ENCODE peak calls at places on chromosomes 12 and 14, in ten cellular contexts. Y is Calu3, Z is neural crest cell, F is left ventricle myocardium inferior, V is GM13976, H is PC-3, G is bronchial epithelial cell, W is osteoblast, R is hepatocyte, L is tibial nerve. U is an unnamed sample.

GRCh38 chr12:94788298-94788697 is 137.9 kb upstream of the TMCC3 start:
- DNase-seq in Y (no peak), Z (no peak), F (no peak), V (no peak), H (no peak), G (no peak), W (no peak), R (no peak), L (no peak), U (no peak)

GRCh38 chr12:124147579-124147978 is 147.3 kb upstream of the RFLNA start:
- DNase-seq in Y (no peak), Z (no peak), F (no peak), V (peak), H (no peak), G (no peak), W (no peak), R (no peak), L (no peak), U (peak)

GRCh38 chr12:110649341-110649847 is 35.5 kb downstream of the TCTN1 start:
- DNase-seq in Y (no peak), Z (no peak), F (no peak), V (no peak), H (no peak), G (no peak), W (no peak), R (no peak), L (no peak), U (no peak)

GRCh38 chr14:42057176-42057575 is 450.5 kb downstream of the LRFN5 start:
- DNase-seq in Y (no peak), Z (no peak), F (no peak), V (no peak), H (no peak), G (no peak), W (no peak), R (peak), L (no peak), U (no peak)

GRCh38 chr12:39792938-39793337 is 173.3 kb upstream of the ABCD2 start:
- DNase-seq in Y (no peak), Z (no peak), F (no peak), V (no peak), H (no peak), G (no peak), W (no peak), R (no peak), L (no peak), U (no peak)

GRCh38 chr12:127381043-127381668 is 885.8 kb upstream of the TMEM132C start:
- DNase-seq in Y (peak), Z (peak), F (peak), V (peak), H (peak), G (no peak), W (peak), R (peak), L (no peak), U (peak)

GRCh38 chr12:116891019-116891418 is 9.8 kb upstream of the HRK start:
- DNase-seq in Y (no peak), Z (no peak), F (no peak), V (no peak), H (no peak), G (no peak), W (no peak), R (no peak), L (no peak), U (no peak)

GRCh38 chr12:93447555-93448265 is 6.0 kb upstream of the UBE2N start:
- DNase-seq in Y (no peak), Z (no peak), F (no peak), V (peak), H (no peak), G (no peak), W (peak), R (no peak), L (no peak), U (no peak)

GRCh38 chr12:2963154-2963759 is 4.1 kb downstream of the TEAD4 start:
- DNase-seq in Y (no peak), Z (no peak), F (no peak), V (no peak), H (no peak), G (no peak), W (peak), R (no peak), L (no peak), U (no peak)

GRCh38 chr14:82626156-82627055 is 1092.8 kb upstream of the SEL1L start:
- DNase-seq in Y (no peak), Z (no peak), F (no peak), V (no peak), H (no peak), G (no peak), W (no peak), R (no peak), L (no peak), U (no peak)

GRCh38 chr12:46900734-46901463 is 75.1 kb upstream of the SLC38A4 start:
- DNase-seq in Y (no peak), Z (no peak), F (no peak), V (no peak), H (no peak), G (no peak), W (no peak), R (no peak), L (no peak), U (no peak)

GRCh38 chr12:46896680-46897079 is 70.9 kb upstream of the SLC38A4 start:
- DNase-seq in Y (no peak), Z (no peak), F (no peak), V (no peak), H (no peak), G (no peak), W (no peak), R (no peak), L (no peak), U (no peak)

GRCh38 chr12:46895726-46896125 is 69.9 kb upstream of the SLC38A4 start:
- DNase-seq in Y (no peak), Z (no peak), F (no peak), V (no peak), H (no peak), G (peak), W (no peak), R (no peak), L (no peak), U (no peak)

GRCh38 chr12:46901464-46902205 is 75.8 kb upstream of the SLC38A4 start:
- DNase-seq in Y (no peak), Z (no peak), F (no peak), V (no peak), H (no peak), G (no peak), W (no peak), R (no peak), L (no peak), U (no peak)

DNA sequence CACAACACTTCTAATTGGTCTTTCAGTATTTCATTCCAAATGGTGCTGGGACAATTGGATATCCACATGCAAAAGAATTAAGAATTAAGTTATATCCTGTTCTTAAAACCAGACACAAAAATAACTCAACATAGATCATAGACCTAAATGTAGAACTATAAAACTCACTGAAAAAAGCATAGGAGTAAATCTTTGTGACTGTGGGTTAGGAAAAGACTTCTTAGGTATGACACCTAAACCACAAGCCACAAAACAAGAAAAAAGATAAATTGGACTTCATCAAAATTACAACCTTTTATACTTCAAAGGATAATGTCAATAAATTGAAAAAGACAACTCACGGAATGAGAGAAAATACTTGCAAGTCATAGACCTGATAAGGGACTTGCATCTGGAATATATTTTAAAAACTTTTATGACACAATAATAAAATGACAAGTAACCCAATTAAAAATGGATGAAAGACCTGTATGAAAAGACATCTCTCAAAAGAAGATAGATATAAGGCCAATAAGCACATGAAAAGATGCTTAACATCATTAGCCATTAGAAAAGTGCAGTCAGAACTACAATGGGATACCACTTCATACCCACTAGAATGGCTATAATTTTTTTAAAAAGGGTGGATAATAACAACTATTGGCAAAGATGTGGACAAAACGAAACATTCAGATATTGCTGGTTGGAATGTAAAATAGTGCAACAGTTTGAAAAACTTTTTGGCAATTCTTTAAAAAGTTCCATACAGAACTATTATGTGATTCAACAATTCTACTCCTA is 72.5 kb upstream of the SLC38A4 start:
- DNase-seq in Y (no peak), Z (no peak), F (no peak), V (no peak), H (no peak), G (no peak), W (no peak), R (no peak), L (no peak), U (no peak)
- TF ChIP-seq CTCF in Y (no peak), Z (no peak), F (no peak), V (no peak), H (no peak), G (no peak), W (no peak), R (no peak), L (no peak), U (no peak)

GRCh38 chr12:115755752-115756140 is 521.7 kb downstream of the MED13L start:
- DNase-seq in Y (no peak), Z (no peak), F (no peak), V (no peak), H (peak), G (no peak), W (no peak), R (no peak), L (no peak), U (no peak)

GRCh38 chr12:115750340-115750739 is 527.2 kb downstream of the MED13L start:
- DNase-seq in Y (no peak), Z (no peak), F (no peak), V (no peak), H (no peak), G (no peak), W (no peak), R (no peak), L (no peak), U (no peak)

GRCh38 chr12:115755061-115755751 is 522.3 kb downstream of the MED13L start:
- DNase-seq in Y (no peak), Z (no peak), F (no peak), V (no peak), H (peak), G (no peak), W (no peak), R (no peak), L (no peak), U (no peak)

GRCh38 chr12:115752151-115752550 is 525.3 kb downstream of the MED13L start:
- DNase-seq in Y (no peak), Z (no peak), F (no peak), V (no peak), H (peak), G (no peak), W (no peak), R (no peak), L (peak), U (no peak)

DNA sequence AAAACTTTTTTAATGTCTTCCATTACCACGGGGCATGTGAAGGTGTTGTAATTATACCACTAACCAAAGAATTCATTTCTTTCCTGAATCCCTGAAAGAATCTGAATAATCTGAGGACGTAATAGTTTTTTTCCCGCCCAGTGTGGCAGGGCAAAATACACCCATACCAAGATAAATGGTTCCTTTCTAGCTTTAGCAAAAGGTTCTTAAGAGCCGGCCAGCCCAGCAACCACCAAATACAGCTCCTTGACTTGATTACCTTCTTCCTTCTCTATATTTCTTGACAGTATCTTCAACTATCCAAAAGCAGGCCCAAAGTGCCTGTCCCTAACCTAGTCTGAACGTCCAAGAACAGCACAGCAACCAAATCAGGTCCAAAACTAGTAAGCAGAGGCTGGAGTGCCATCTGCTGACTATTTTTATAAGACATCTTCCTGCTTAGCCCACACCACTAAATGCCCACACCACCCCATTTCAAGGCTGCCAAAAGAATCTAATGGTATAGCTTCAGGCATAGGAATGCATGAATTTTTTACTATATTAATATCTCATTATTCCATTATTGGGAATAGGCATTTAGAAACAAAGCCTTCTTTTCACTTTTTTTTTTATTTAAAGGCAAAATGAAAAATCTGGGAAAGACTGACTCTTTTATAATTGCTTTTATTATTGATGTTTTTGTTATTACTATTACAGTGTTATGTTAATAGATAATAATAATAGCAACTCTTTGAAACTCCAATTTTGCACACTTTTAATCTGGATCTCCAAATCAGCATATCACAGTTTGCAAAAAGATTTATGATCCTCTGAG is 524.4 kb downstream of the MED13L start:
- DNase-seq in Y (peak), Z (peak), F (no peak), V (peak), H (peak), G (peak), W (no peak), R (peak), L (peak), U (peak)
- TF ChIP-seq CTCF in Y (no peak), Z (peak), F (peak), V (peak), H (peak), G (peak), W (peak), R (peak), L (peak), U (peak)

DNA sequence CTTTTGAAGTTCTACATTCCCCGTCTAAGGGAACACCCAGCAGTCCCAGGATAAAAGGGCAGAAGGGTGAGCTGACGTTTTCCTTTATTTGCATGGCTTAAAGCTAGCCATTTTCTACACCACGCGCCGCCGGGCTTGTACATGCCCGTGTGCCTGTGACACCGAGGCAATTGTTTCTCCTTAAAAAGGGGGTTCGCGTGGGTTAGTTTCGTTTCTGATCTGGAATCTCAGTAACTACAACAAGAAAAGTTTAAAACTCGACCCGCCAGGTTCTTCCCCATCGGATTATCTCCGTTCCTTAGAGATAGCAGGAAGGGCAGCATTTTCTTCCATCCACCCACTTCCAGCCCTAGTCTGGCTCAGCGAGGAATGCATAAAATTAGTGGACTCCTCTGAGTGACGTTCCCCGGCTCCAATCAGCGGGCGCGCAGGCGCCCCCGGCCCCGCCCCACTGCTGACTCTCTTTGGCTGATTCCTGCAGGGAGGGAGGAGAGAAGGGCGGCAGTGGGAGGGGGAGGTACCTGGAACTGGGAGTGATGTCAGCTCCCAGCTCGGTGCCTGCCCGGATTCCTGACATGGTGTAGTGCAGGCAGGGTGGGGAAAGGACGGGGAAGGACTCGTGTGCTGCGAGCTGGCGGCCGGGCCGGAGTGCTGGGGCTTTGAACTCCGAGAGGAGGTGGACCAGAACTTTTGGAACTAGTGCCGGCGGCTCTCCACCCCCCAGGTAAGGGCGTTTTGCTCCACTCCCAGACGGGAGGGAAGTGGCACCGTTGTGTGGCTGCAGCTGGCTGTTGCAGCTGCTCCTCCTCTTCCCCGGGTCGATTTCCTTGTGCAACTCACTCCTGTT is at the start of gene PPFIBP1:
- DNase-seq in Y (peak), Z (peak), F (peak), V (peak), H (peak), G (peak), W (peak), R (peak), L (peak), U (peak)
- TF ChIP-seq CTCF in Y (no peak), Z (peak), F (peak), V (peak), H (peak), G (peak), W (peak), R (peak), L (no peak), U (no peak)

GRCh38 chr14:94115631-94116030 is 5.1 kb downstream of the IFI27 start:
- DNase-seq in Y (no peak), Z (no peak), F (no peak), V (no peak), H (no peak), G (no peak), W (no peak), R (no peak), L (no peak), U (no peak)
- TF ChIP-seq CTCF in Y (no peak), Z (no peak), F (no peak), V (no peak), H (no peak), G (no peak), W (no peak), R (no peak), L (no peak), U (no peak)

U was measured in GM20000.